ENCODE peak calls at places on chromosomes 16 and 17, in seven cellular contexts. W is dorsolateral prefrontal cortex, C is cardiac fibroblast, Y is ovary, M is lung, A is H9, O is WERI-Rb-1. U is an unnamed sample.

GRCh38 chr17:17849863-17850373 is 13.1 kb upstream of the SREBF1 start:
- DNase-seq in W (no peak), C (peak), Y (peak), M (no peak), A (peak), O (no peak), U (no peak)

GRCh38 chr16:89112377-89113151 is 18.9 kb downstream of the ACSF3 start:
- DNase-seq in W (no peak), C (no peak), Y (no peak), M (no peak), A (no peak), O (no peak), U (peak)

GRCh38 chr17:74524751-74525725 is 6.2 kb downstream of the CD300LB start:
- DNase-seq in W (peak), C (no peak), Y (no peak), M (no peak), A (peak), O (no peak), U (no peak)

GRCh38 chr17:9409026-9409425 is 166.6 kb downstream of the STX8 start:
- DNase-seq in W (no peak), C (no peak), Y (no peak), M (no peak), A (no peak), O (no peak), U (no peak)

GRCh38 chr17:41919840-41920579 is 1.3 kb upstream of the ACLY start:
- DNase-seq in W (no peak), C (peak), Y (peak), M (peak), A (peak), O (peak), U (no peak)

GRCh38 chr17:28030386-28030785 is 12.1 kb upstream of the NLK start:
- DNase-seq in W (no peak), C (no peak), Y (no peak), M (peak), A (no peak), O (no peak), U (no peak)

GRCh38 chr16:11675561-11676511 is 7.6 kb downstream of the SNN start:
- DNase-seq in W (no peak), C (no peak), Y (no peak), M (no peak), A (peak), O (peak), U (no peak)

GRCh38 chr17:19361975-19362292 is 589 bp downstream of the B9D1 start:
- DNase-seq in W (no peak), C (no peak), Y (no peak), M (no peak), A (no peak), O (no peak), U (no peak)

GRCh38 chr16:65117701-65118448 is 4.0 kb downstream of the CDH11 start:
- DNase-seq in W (peak), C (peak), Y (peak), M (peak), A (peak), O (peak), U (peak)

GRCh38 chr16:87690911-87691685 is 74.7 kb downstream of the KLHDC4 start:
- DNase-seq in W (no peak), C (no peak), Y (no peak), M (no peak), A (no peak), O (no peak), U (no peak)

GRCh38 chr17:36463916-36464764 is 22.3 kb upstream of the ZNHIT3 start:
- DNase-seq in W (no peak), C (peak), Y (no peak), M (peak), A (peak), O (no peak), U (peak)

GRCh38 chr16:81708459-81709368 is 70.4 kb upstream of the PLCG2 start:
- DNase-seq in W (peak), C (no peak), Y (no peak), M (no peak), A (no peak), O (no peak), U (no peak)

GRCh38 chr16:64544859-64545258 is 577.0 kb downstream of the CDH11 start:
- DNase-seq in W (no peak), C (no peak), Y (no peak), M (no peak), A (no peak), O (no peak), U (no peak)

GRCh38 chr17:50935201-50936124 is 69.3 kb upstream of the TOB1 start:
- DNase-seq in W (peak), C (no peak), Y (no peak), M (peak), A (no peak), O (peak), U (peak)

GRCh38 chr17:69468211-69468610 is 53.7 kb downstream of the MAP2K6 start:
- DNase-seq in W (no peak), C (no peak), Y (no peak), M (no peak), A (no peak), O (peak), U (no peak)

GRCh38 chr16:87572959-87573358 is 29.3 kb upstream of the JPH3 start:
- DNase-seq in W (no peak), C (no peak), Y (no peak), M (no peak), A (no peak), O (no peak), U (no peak)

GRCh38 chr17:72681844-72682243 is 410.6 kb downstream of the SLC39A11 start:
- DNase-seq in W (no peak), C (no peak), Y (no peak), M (no peak), A (no peak), O (no peak), U (no peak)

GRCh38 chr16:1810106-1810505 is 16.5 kb downstream of the HAGH start:
- DNase-seq in W (no peak), C (no peak), Y (no peak), M (no peak), A (no peak), O (no peak), U (no peak)

GRCh38 chr17:60902399-60902798 is 224.7 kb downstream of the BCAS3 start:
- DNase-seq in W (no peak), C (peak), Y (no peak), M (no peak), A (no peak), O (no peak), U (no peak)

GRCh38 chr17:82687375-82687861 is 11.1 kb downstream of the RAB40B start:
- DNase-seq in W (no peak), C (no peak), Y (no peak), M (no peak), A (no peak), O (no peak), U (no peak)

GRCh38 chr17:77468897-77469296 is 328.1 kb downstream of the SEC14L1 start:
- DNase-seq in W (no peak), C (no peak), Y (no peak), M (no peak), A (no peak), O (no peak), U (no peak)

GRCh38 chr17:37162800-37163199 is 213.0 kb upstream of the C17orf78 start:
- DNase-seq in W (no peak), C (no peak), Y (no peak), M (no peak), A (no peak), O (no peak), U (no peak)

GRCh38 chr17:78032166-78032565 is 73.7 kb downstream of the TNRC6C start:
- DNase-seq in W (no peak), C (peak), Y (no peak), M (no peak), A (no peak), O (no peak), U (no peak)

GRCh38 chr17:2043785-2044184 is 2.0 kb downstream of the OVCA2 start:
- DNase-seq in W (no peak), C (peak), Y (no peak), M (no peak), A (no peak), O (no peak), U (no peak)

GRCh38 chr17:2082003-2082862 is 27.3 kb downstream of the HIC1 start:
- DNase-seq in W (no peak), C (peak), Y (no peak), M (no peak), A (no peak), O (no peak), U (no peak)

GRCh38 chr16:4261557-4262172 is 11.2 kb downstream of the TFAP4 start:
- DNase-seq in W (no peak), C (peak), Y (peak), M (no peak), A (peak), O (peak), U (peak)
- TF ChIP-seq CTCF in W (no peak), C (peak), Y (peak), M (no peak), A (peak), O (peak), U (peak)

DNA sequence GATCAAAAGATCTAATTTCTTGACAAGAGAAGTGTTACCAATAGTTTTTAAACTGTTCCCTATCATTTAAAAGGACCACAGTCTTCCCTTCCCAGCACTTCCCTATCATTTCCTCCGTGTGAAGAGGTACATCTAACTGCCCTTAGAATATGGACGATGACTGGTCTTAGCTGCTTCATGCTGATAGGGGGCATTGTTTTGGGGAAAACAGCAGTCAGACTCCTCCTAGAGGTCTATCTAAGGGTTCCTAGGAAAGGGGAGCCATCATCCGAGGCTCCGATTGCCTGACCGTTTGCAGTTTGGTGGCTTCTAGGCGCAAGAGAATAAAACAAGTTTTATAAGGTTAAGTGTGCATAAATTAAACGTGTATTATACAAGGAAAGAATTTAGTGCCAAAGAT is 7.1 kb downstream of the FZD2 start:
- DNase-seq in W (no peak), C (no peak), Y (no peak), M (no peak), A (no peak), O (no peak), U (no peak)
- TF ChIP-seq CTCF in W (no peak), C (no peak), Y (no peak), M (no peak), A (peak), O (no peak), U (no peak)

DNA sequence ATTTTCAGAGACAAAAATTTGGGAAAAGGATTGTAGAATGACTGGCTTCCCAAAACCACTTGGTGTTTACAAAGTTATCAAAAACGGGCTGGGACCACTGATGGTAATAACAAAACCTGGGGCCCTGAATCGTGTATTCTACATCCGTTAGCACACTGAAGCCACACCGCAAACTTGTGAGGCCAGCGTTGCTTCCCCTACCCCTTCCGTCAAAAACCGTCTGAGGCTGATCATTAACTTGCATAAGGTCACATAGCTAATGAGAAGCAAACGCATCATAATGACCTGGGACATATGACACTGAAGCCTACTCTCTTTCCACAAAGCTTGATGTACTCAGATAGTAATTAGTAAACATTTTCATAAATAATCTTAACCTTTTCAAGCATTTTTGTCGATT is 704.3 kb downstream of the MAF start:
- DNase-seq in W (no peak), C (no peak), Y (no peak), M (no peak), A (no peak), O (no peak), U (no peak)
- TF ChIP-seq CTCF in W (no peak), C (no peak), Y (no peak), M (no peak), A (no peak), O (no peak), U (no peak)

GRCh38 chr17:47621293-47622178 is 28.2 kb upstream of the KPNB1 start:
- DNase-seq in W (peak), C (peak), Y (peak), M (no peak), A (peak), O (no peak), U (no peak)
- TF ChIP-seq CTCF in W (no peak), C (no peak), Y (no peak), M (no peak), A (no peak), O (no peak), U (no peak)

DNA sequence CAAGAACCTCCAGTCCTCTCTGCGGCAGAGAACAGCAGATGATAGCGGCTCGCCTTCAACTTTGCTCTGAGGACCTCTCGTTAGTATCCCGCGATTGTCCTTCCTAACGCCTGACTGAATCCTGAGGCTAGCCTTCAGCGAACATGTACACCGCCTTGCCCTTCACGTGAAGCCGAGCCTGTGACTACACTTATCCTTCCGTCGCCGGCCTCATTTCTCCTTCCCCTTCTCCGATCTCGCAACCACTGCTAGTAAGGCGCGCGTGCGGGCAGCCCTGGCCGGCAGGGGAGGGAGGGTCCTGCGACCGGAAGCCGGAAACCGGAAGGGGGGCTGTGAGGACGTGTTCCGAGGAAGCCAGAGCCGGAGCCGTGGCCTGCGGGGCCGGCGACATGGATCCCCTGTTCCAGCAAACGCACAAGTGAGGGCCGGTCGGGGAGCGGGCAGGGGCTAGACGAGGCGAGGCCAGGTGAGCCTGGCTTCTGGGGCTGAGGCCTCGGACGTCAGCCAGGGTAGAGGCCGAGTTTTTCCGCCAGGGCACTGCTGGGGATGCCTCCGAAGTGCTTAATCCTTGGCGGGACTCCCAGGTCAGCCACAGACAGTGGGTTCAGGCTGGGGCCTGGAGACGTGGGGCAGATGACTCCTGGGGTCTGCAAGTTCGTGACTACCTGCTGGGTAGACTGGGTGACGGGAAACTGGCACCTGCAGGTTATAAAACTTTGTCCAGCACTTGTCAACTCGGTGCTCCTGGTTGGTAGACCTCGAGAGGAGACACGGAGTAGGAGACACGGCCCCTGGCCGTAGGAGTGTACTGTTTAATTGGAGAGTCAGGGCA is at the start of gene GOSR2:
- DNase-seq in W (peak), C (peak), Y (peak), M (peak), A (peak), O (peak), U (peak)
- TF ChIP-seq CTCF in W (peak), C (no peak), Y (no peak), M (no peak), A (no peak), O (no peak), U (no peak)

GRCh38 chr17:63948521-63948920 is 16.4 kb upstream of the CD79B start:
- DNase-seq in W (no peak), C (no peak), Y (no peak), M (no peak), A (no peak), O (no peak), U (no peak)

GRCh38 chr17:63954402-63955063 is 18.2 kb downstream of the SCN4A start:
- DNase-seq in W (no peak), C (no peak), Y (no peak), M (no peak), A (no peak), O (no peak), U (no peak)

GRCh38 chr17:63947711-63948330 is 15.7 kb upstream of the CD79B start:
- DNase-seq in W (no peak), C (no peak), Y (no peak), M (no peak), A (no peak), O (no peak), U (no peak)

GRCh38 chr17:63949576-63950250 is 17.6 kb upstream of the CD79B start:
- DNase-seq in W (no peak), C (no peak), Y (no peak), M (no peak), A (no peak), O (no peak), U (no peak)

GRCh38 chr17:63950940-63951907 is 19.1 kb upstream of the CD79B start:
- DNase-seq in W (no peak), C (no peak), Y (no peak), M (no peak), A (peak), O (peak), U (no peak)
- TF ChIP-seq CTCF in W (no peak), C (no peak), Y (no peak), M (no peak), A (peak), O (peak), U (no peak)